ENCODE peak calls at places on chromosomes 4 and X, in six cellular contexts. I is NCI-H1092 treated with DMSO at 0.1 percent for 48 hours; D is T1000; Q is iris pigment epithelial cell; T is stimulated activated CD8-positive, alpha-beta memory T cell treated with anti-CD3 and anti-CD28 coated beads, Interleukin-4, amount 100 ng/mL, for 48 hours; N is EH. V is an unnamed sample.

GRCh38 chr4:122639181-122639580 is 18.3 kb upstream of the IL21 start:
- DNase-seq in I (no peak), D (no peak), Q (no peak), T (no peak), N (no peak), V (no peak)

GRCh38 chr4:1873291-1873690 is 2.1 kb downstream of the NSD2 start:
- DNase-seq in I (no peak), D (no peak), Q (no peak), T (no peak), N (no peak), V (no peak)

GRCh38 chr4:182922551-182923284 is 5.5 kb upstream of the DCTD start:
- DNase-seq in I (peak), D (no peak), Q (peak), T (no peak), N (peak), V (peak)

GRCh38 chr4:42995343-42995944 is 102.9 kb downstream of the GRXCR1 start:
- DNase-seq in I (peak), D (no peak), Q (peak), T (no peak), N (no peak), V (peak)

GRCh38 chr4:118783887-118784286 is 52.0 kb downstream of the SEC24D start:
- DNase-seq in I (no peak), D (no peak), Q (peak), T (no peak), N (no peak), V (peak)

GRCh38 chr4:136931771-136932170 is 600.5 kb downstream of the PCDH18 start:
- DNase-seq in I (no peak), D (no peak), Q (no peak), T (no peak), N (no peak), V (no peak)

GRCh38 chrX:554271-554670 is 76.3 kb upstream of the SHOX start:
- DNase-seq in I (no peak), D (no peak), Q (no peak), T (no peak), N (no peak), V (no peak)

GRCh38 chr4:10093273-10093621 is 23.4 kb downstream of the WDR1 start:
- DNase-seq in I (no peak), D (no peak), Q (no peak), T (no peak), N (no peak), V (no peak)

GRCh38 chr4:105057370-105058096 is 89.1 kb upstream of the TET2 start:
- DNase-seq in I (no peak), D (no peak), Q (no peak), T (no peak), N (no peak), V (no peak)

GRCh38 chr4:56698329-56698728 is 17.2 kb upstream of the HOPX start:
- DNase-seq in I (no peak), D (no peak), Q (peak), T (no peak), N (peak), V (peak)

GRCh38 chrX:40877869-40878268 is 142.5 kb upstream of the MED14 start:
- DNase-seq in I (no peak), D (no peak), Q (peak), T (no peak), N (peak), V (peak)

GRCh38 chr4:1523907-1524636 is 117.8 kb upstream of the NKX1-1 start:
- DNase-seq in I (no peak), D (no peak), Q (no peak), T (no peak), N (no peak), V (no peak)

GRCh38 chr4:65535128-65535527 is 135.2 kb downstream of the EPHA5 start:
- DNase-seq in I (no peak), D (no peak), Q (no peak), T (no peak), N (no peak), V (no peak)